ENCODE peak calls at places on chromosomes 13 and 19, in six cellular contexts. M is left lung; W is A549; C is heart right ventricle; A is CD8-positive, alpha-beta T cell; B is dorsolateral prefrontal cortex. H is an unnamed sample.

GRCh38 chr13:30002577-30002976 is 152.2 kb upstream of the UBL3 start:
- DNase-seq in A (no peak), B (no peak), C (no peak), W (no peak), M (no peak), H (no peak)

GRCh38 chr13:97288486-97288900 is 66.4 kb downstream of the MBNL2 start:
- DNase-seq in A (no peak), B (no peak), M (no peak), C (no peak), W (no peak), H (no peak)

GRCh38 chr19:32318884-32319520 is 26.4 kb upstream of the ZNF507 start:
- DNase-seq in A (no peak), B (no peak), M (no peak), C (no peak), W (peak), H (no peak)

GRCh38 chr13:106114981-106115554 is 420.4 kb downstream of the EFNB2 start:
- DNase-seq in M (no peak), A (no peak), W (no peak), C (no peak), B (no peak), H (no peak)

GRCh38 chr19:16445238-16446107 is 26.3 kb downstream of the EPS15L1 start:
- DNase-seq in B (no peak), W (no peak), M (peak), C (no peak), A (no peak), H (no peak)

GRCh38 chr19:16660763-16661479 is at the start of gene TMEM38A:
- DNase-seq in B (no peak), A (peak), W (no peak), C (peak), M (peak), H (peak)

GRCh38 chr13:107250626-107251025 is 682.7 kb upstream of the ARGLU1 start:
- DNase-seq in A (no peak), M (no peak), C (no peak), W (no peak), B (no peak), H (no peak)

GRCh38 chr19:51690359-51691121 is 2.6 kb upstream of the SPACA6 start:
- DNase-seq in B (peak), C (peak), W (peak), M (peak), A (peak), H (peak)

GRCh38 chr19:17874423-17875135 is 2.8 kb downstream of the SLC5A5 start:
- DNase-seq in C (no peak), W (no peak), A (no peak), B (no peak), M (no peak), H (no peak)

DNA sequence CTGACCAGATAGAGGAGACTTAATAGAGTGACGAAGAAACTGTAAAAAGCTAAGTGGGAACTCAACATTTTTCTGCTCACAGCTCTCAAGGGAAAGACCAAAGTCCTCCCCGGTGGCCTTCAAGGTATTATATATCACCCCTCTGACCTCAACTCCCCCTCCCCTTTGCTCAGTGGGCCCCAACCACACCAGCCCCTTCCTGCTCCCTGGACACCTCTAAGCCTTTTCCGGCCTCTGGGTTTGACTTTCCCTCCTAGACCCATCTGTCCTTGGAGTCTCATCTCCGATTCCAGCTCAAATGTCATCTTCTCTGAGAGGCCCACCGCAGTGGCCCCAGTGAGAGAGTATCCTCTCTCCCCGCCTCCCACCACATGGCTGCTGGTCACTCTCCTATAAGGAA is 990 bp upstream of the UHRF1 start:
- DNase-seq in C (no peak), W (no peak), B (no peak), M (no peak), A (no peak), H (no peak)
- H3K4me3 ChIP-seq in C (no peak), W (no peak), B (no peak), M (no peak), A (no peak), H (no peak)

DNA sequence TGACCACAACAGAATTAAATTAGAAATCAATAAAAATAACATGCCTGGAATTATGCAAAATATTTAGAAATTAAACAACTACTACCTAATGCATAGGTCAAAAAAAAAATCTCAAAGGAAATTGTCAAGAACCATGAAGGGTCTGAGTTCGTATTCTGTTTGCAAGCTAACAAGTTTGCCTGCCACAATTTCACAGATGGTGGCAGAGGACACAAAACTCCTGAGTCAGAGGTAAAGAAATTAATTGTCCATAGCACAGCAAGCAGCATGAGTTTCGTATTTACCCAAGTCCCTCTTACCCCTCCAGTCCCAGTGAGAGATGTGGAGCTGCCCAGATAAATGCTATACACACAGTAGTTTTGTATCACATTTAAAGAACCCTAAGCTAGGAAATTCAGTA is 675.9 kb downstream of the UQCRFS1 start:
- DNase-seq in M (no peak), B (no peak), W (no peak), C (no peak), A (no peak), H (no peak)
- TF ChIP-seq CTCF in M (no peak), B (no peak), W (no peak), C (no peak), A (no peak), H (no peak)

DNA sequence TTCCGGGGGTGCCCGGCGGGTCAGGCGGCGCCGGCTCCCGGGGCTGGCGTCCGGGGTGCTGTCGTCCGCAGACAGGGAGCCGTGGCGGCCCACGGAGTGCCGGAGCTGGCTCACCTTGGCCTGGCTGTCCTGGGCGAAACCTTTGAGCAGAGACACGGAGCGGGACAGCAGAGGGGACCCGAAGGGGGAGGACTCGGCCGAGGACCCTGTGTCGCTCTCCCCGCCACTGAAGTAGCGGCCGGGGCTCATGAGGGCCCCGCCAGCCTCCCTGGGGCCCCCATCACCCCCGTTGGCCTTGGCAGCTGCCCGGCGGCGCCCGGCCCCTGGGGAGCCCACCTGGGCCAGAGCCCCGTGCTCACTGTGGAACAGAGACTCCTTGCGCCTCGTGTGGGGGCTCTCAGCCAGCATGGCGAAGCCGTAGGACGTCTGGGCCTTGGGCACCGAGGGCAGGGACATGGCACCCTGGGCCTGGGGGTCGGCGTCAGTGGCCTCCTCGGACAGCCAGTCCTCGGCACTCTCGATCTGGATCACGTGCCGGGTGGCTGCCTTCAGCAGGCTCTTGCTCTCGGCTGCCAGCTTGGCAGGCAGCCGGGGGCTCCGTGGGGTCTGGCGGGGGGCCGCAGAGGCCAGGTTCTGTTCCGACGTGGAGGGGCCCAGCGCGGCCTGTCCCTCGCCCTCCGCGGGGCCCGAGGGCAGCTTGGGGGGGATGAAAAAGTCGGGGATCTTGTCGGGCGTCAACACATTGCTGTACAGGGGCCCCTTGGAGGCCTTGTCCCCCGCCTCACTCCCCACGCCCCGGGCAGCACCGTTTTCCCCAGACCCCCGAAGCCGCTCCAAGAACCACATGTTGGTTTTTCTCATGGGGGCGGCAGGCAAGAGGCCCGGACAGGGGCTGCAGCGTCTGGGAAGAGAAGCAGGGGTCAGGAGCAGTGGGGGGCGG is 1.2 kb downstream of the C2CD4C start:
- DNase-seq in A (no peak), B (no peak), C (no peak), M (peak), W (no peak), H (no peak)
- H3K4me3 ChIP-seq in A (no peak), B (peak), C (peak), M (no peak), W (no peak), H (peak)

GRCh38 chr19:3687774-3688706 is 12.2 kb downstream of the PIP5K1C start:
- DNase-seq in W (no peak), C (no peak), M (peak), B (no peak), A (peak), H (no peak)
- TF ChIP-seq CTCF in W (no peak), C (no peak), M (no peak), B (no peak), A (no peak), H (no peak)

DNA sequence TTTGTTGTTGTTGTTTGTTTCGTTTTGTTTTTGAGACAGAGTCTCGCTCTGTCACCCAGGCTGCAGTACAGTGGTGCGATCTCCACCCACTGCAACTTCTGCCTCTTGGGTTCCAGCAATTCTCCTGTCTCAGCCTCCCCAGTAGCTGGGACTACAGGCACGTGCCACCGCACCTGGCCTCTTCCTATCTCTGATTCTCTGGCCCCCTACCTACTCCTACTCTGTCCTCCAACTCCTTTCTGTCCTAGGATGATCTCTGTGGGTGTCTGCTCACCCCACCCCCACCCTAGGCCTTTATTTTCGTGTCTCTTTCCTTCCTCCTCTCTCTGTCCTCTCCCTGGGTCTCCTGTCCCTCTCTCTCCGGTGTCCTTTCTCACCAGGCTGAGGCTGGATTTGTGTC is 1.2 kb downstream of the PIH1D1 start:
- DNase-seq in W (no peak), A (no peak), M (no peak), B (no peak), C (no peak), H (no peak)
- H3K4me3 ChIP-seq in W (peak), A (no peak), M (no peak), B (peak), C (no peak), H (no peak)

H was measured in coronary artery.